ENCODE peak calls at places on chromosomes 1 and 21, in nine cellular contexts. Q is omental fat pad; E is bronchial epithelial cell; S is endodermal cell; H is ovary; M is natural killer cell; V is RWPE1; U is CD8-positive, alpha-beta T cell; Z is astrocyte. K is an unnamed sample.

GRCh38 chr1:200873116-200873670 is 412 bp downstream of the GPR25 start:
- DNase-seq in Q (no peak), E (no peak), S (peak), H (peak), M (no peak), V (no peak), U (no peak), Z (no peak), K (no peak)

GRCh38 chr1:231279081-231279480 is 38.1 kb downstream of the GNPAT start:
- DNase-seq in Q (no peak), E (peak), S (no peak), H (no peak), M (no peak), V (peak), U (no peak), Z (peak), K (no peak)

GRCh38 chr1:66243548-66244130 is 290.3 kb upstream of the SGIP1 start:
- DNase-seq in Q (no peak), E (peak), S (no peak), H (no peak), M (no peak), V (no peak), U (no peak), Z (no peak), K (no peak)

GRCh38 chr1:234212764-234213406 is 160.4 kb upstream of the COA6 start:
- DNase-seq in Q (no peak), E (peak), S (peak), H (no peak), M (no peak), V (peak), U (no peak), Z (no peak), K (no peak)

GRCh38 chr21:43287111-43287973 is 118.5 kb downstream of the CRYAA start:
- DNase-seq in Q (no peak), E (no peak), S (no peak), H (no peak), M (no peak), V (no peak), U (no peak), Z (no peak), K (no peak)

GRCh38 chr1:84442256-84442655 is 36.8 kb upstream of the RPF1 start:
- DNase-seq in Q (no peak), E (peak), S (no peak), H (no peak), M (no peak), V (peak), U (no peak), Z (peak), K (no peak)

GRCh38 chr1:197304626-197305200 is 36.7 kb downstream of the CRB1 start:
- DNase-seq in Q (no peak), E (no peak), S (no peak), H (no peak), M (no peak), V (no peak), U (no peak), Z (peak), K (no peak)

GRCh38 chr1:164707868-164708331 is 148.9 kb downstream of the PBX1 start:
- DNase-seq in Q (no peak), E (peak), S (no peak), H (no peak), M (no peak), V (no peak), U (no peak), Z (peak), K (no peak)

GRCh38 chr1:47534417-47534816 is 96.6 kb downstream of the FOXD2 start:
- DNase-seq in Q (no peak), E (peak), S (no peak), H (no peak), M (no peak), V (no peak), U (no peak), Z (no peak), K (no peak)

GRCh38 chr1:7553042-7553690 is 217.9 kb upstream of the VAMP3 start:
- DNase-seq in Q (no peak), E (no peak), S (no peak), H (no peak), M (no peak), V (no peak), U (no peak), Z (no peak), K (no peak)

GRCh38 chr1:79198841-79199240 is 192.3 kb upstream of the ADGRL4 start:
- DNase-seq in Q (no peak), E (peak), S (no peak), H (no peak), M (no peak), V (peak), U (no peak), Z (peak), K (no peak)

GRCh38 chr1:206738370-206739366 is 31.9 kb upstream of the IL19 start:
- DNase-seq in Q (no peak), E (peak), S (peak), H (no peak), M (no peak), V (peak), U (no peak), Z (no peak), K (no peak)

GRCh38 chr21:32584472-32584871 is 851 bp downstream of the TCP10L start:
- DNase-seq in Q (no peak), E (no peak), S (no peak), H (no peak), M (no peak), V (no peak), U (no peak), Z (no peak), K (no peak)

GRCh38 chr1:115089443-115090340 is at the start of gene TSPAN2:
- DNase-seq in Q (no peak), E (no peak), S (peak), H (peak), M (peak), V (peak), U (peak), Z (peak), K (peak)

GRCh38 chr1:15424146-15424667 is 14.0 kb upstream of the CTRC start:
- DNase-seq in Q (no peak), E (peak), S (no peak), H (no peak), M (no peak), V (no peak), U (no peak), Z (no peak), K (no peak)

GRCh38 chr1:100794719-100795645 is 75.4 kb downstream of the VCAM1 start:
- DNase-seq in Q (no peak), E (no peak), S (no peak), H (no peak), M (no peak), V (no peak), U (no peak), Z (peak), K (no peak)

GRCh38 chr1:26697978-26698849 is 2.4 kb downstream of the ARID1A start:
- DNase-seq in Q (no peak), E (peak), S (peak), H (peak), M (peak), V (peak), U (peak), Z (peak), K (no peak)

GRCh38 chr1:8794605-8795004 is 22.8 kb downstream of the RERE start:
- DNase-seq in Q (no peak), E (no peak), S (peak), H (no peak), M (no peak), V (no peak), U (no peak), Z (no peak), K (no peak)

GRCh38 chr1:38658883-38659282 is 200.7 kb downstream of the RRAGC start:
- DNase-seq in Q (no peak), E (no peak), S (no peak), H (no peak), M (no peak), V (no peak), U (no peak), Z (no peak), K (no peak)
- TF ChIP-seq CTCF in Q (no peak), E (no peak), S (no peak), H (no peak), M (no peak), V (no peak), U (no peak), Z (no peak), K (no peak)

GRCh38 chr1:110112143-110112542 is at the start of gene UBL4B:
- DNase-seq in Q (no peak), E (no peak), S (no peak), H (no peak), M (no peak), V (no peak), U (no peak), Z (no peak), K (no peak)

GRCh38 chr1:110102081-110102480 is 10.2 kb upstream of the UBL4B start:
- DNase-seq in Q (no peak), E (no peak), S (no peak), H (no peak), M (no peak), V (no peak), U (no peak), Z (no peak), K (no peak)

GRCh38 chr1:110111081-110111480 is 1.2 kb upstream of the UBL4B start:
- DNase-seq in Q (no peak), E (no peak), S (no peak), H (no peak), M (no peak), V (no peak), U (no peak), Z (no peak), K (no peak)

GRCh38 chr1:110107867-110108469 is 4.3 kb upstream of the UBL4B start:
- DNase-seq in Q (no peak), E (no peak), S (no peak), H (no peak), M (no peak), V (no peak), U (no peak), Z (no peak), K (no peak)

DNA sequence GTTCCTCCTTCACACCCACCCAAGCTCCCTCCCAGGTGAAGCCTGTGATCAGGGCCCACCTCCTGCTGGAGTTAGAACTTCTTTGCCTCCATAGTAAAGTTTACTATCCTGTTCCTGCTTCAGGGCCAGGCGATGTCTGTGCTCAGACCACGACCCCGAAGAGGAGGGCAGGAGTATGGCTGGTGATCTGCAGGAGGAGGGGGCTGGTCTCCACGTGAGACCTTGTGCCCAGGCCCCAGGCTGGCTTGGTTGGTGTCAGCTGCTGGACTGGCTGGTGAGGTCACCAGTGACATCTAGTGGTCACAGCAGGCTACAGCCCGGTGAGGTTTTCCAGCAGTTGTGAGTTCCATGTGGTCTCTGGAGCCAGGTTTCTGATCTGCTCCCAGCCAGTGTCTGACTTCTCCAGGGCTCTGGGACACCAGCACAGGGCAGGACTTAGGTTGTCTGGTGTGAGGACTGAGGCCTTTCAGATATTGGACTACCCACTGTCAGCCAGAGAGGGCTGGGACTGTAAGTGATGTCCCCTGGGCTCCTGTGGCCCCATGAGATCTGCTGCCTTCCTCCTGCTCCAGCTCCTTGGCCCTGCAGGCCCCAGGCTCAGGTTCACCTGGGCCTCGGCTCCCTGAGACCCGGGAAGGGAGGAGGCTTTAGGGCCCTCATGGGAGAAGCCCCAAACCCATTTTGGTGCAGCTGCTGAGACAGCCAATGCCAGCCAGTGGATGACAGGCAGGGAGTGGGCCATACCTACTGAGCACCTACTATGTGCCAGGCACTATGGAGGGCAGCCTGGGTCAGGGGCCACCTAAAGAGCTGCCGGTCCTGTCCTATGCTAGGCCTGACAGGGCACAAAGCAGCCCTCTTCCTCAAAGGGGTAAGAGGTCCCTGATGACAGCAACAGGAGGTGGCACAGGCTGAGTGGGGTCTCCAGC is 6.0 kb upstream of the UBL4B start:
- DNase-seq in Q (peak), E (peak), S (peak), H (peak), M (peak), V (peak), U (peak), Z (peak), K (peak)
- TF ChIP-seq CTCF in Q (no peak), E (peak), S (peak), H (peak), M (peak), V (peak), U (peak), Z (peak), K (peak)

DNA sequence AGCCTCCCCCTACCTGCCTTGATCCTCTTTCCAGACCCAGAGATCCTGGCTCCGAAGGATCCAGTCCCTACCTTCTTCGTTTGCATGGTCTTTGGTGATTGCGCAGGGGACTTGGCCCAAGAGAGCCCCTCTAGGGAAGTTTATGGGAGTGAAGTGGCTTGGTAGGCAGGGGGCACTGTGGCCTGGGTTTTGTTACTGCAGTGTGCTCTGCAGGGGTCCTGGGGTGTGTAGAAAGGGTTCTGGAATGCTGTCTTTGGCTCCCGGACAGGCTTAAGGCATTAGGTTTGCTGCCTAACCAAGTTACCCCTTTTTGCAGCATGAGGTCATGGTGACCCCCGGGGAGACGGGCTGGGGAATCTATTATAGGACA is 3.8 kb downstream of the ATP8B2 start:
- DNase-seq in Q (no peak), E (no peak), S (peak), H (peak), M (no peak), V (no peak), U (no peak), Z (no peak), K (no peak)
- TF ChIP-seq CTCF in Q (no peak), E (no peak), S (peak), H (no peak), M (no peak), V (no peak), U (no peak), Z (peak), K (no peak)

GRCh38 chr1:72285074-72285425 is 2.7 kb upstream of the NEGR1 start:
- DNase-seq in Q (no peak), E (no peak), S (no peak), H (peak), M (no peak), V (no peak), U (no peak), Z (no peak), K (no peak)
- TF ChIP-seq CTCF in Q (no peak), E (no peak), S (no peak), H (no peak), M (no peak), V (no peak), U (no peak), Z (no peak), K (no peak)

DNA sequence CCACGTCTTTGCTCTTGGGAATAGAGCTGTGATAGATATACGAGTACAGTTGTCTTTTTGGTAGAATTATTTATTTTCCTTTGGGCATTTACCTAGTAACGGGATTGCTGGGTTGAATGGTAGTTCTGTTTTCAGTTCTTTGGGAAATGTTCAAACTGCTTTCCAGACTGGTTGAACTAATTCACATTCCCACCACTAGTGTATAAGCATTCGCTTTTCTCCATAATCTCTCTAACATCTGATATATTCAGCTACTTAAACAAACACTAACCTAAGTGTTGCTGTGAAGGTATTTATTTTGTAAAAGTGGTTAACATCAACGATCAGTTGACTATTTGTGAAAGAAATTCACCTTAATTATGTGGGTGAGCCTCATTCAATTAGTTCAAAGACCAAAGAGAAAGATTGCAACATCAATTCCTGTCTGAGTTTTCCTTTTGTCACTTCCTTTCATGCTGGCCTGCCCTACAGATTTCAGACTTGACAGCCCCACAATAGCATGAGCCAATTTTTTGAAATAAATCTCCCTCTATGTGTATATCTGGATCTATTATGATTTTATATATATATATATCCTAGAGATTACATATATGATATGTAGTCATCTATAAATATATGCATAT is 26.7 kb upstream of the DUSP10 start:
- DNase-seq in Q (no peak), E (peak), S (no peak), H (no peak), M (no peak), V (no peak), U (no peak), Z (no peak), K (no peak)
- TF ChIP-seq CTCF in Q (no peak), E (peak), S (peak), H (no peak), M (no peak), V (no peak), U (no peak), Z (no peak), K (no peak)

GRCh38 chr1:1567831-1568380 is 6.8 kb downstream of the SSU72 start:
- DNase-seq in Q (no peak), E (no peak), S (no peak), H (no peak), M (no peak), V (no peak), U (no peak), Z (no peak), K (no peak)
- TF ChIP-seq CTCF in Q (no peak), E (no peak), S (no peak), H (no peak), M (no peak), V (no peak), U (no peak), Z (no peak), K (no peak)

DNA sequence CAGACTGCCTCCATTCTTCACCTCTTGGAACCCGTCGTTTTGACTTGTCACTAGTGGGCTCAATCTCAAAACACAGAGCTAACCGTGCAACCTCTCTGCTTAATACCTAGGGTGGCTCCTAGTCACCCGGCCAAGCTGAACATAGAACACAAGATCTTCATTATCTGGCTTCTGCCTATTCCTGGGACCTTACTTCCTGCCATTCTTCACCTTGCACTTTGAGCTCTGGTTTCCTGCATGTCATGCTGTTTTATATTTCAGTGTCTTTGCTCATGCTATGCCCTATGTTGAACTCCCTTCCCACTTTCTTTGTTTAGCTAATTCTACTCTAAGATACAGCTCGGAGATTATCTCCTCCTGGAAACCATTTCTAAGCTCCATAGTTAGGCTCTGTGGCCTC is 12.9 kb downstream of the GPSM2 start:
- DNase-seq in Q (no peak), E (peak), S (no peak), H (no peak), M (no peak), V (no peak), U (no peak), Z (no peak), K (no peak)
- TF ChIP-seq CTCF in Q (no peak), E (no peak), S (no peak), H (no peak), M (no peak), V (no peak), U (no peak), Z (no peak), K (no peak)

DNA sequence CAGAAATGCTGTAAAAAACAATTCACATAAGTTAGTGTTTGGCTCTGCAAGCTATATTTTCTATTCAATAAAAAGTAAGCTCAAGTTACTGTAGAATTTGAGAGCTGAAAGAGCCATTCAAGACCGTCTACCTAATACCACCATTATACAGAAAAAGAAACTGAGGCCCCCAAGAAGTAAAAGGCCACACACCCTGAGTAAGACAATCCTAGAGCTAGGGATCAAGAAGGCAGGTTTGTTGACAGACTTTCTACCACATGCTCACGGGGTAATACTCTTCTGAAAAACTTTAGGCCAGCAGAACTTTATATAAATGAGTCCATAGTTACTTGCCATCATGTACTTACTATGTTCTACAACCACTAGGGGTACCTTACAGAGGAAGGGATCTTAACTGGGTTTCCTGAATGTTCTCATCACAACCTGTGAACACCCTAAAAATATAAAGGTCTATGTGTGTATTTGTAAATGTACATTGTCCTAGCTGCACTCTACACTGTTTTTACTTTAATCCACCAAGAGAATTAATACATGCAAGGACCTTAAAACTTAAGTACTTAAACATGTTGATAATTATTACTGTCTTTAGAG is 2.7 kb downstream of the PSMG1 start:
- DNase-seq in Q (no peak), E (peak), S (no peak), H (no peak), M (no peak), V (no peak), U (no peak), Z (no peak), K (no peak)
- TF ChIP-seq CTCF in Q (no peak), E (peak), S (peak), H (no peak), M (no peak), V (no peak), U (no peak), Z (peak), K (no peak)

DNA sequence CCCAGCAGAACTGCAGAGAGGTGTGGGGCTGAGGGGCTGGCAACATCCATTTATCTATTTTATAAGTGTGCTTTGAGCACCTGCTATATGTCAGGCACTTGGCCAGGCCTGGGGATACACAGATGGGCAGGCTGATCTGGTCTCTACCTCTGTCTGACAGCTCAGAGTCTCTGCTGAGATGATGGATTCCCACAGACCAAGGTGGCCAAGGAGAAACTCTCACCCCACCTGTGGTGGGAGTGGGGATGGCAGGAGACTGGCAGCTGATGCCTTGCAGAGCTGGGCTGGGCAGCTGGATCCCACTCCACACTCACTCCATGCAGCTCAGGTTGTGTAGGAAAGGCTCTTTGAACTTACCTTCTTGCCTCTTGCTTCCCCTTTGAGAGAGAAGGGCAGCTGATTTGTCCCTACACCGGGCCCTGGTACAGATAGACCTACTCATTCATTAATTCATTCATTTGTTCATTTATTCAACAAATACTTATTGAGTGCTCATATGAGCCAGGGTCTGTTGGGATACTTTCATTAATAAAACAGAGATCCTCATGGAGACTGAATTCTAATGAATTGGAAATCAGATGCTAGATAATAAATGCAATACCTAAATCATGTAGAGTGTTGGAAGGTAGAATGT is 9.0 kb downstream of the ADORA1 start:
- DNase-seq in Q (no peak), E (no peak), S (no peak), H (no peak), M (no peak), V (peak), U (no peak), Z (no peak), K (no peak)
- TF ChIP-seq CTCF in Q (no peak), E (peak), S (peak), H (no peak), M (no peak), V (no peak), U (no peak), Z (no peak), K (no peak)

K was measured in CD14-positive monocyte.